ENCODE peak calls at places on chromosomes 5 and 9, in four cellular contexts. Z is left lung, A is adrenal gland, Y is tibial nerve. Q is an unnamed sample.

GRCh38 chr5:74476197-74477081 is 164.1 kb downstream of the ENC1 start:
- DNase-seq in Z (no peak), Y (no peak), A (no peak), Q (no peak)

GRCh38 chr5:125457617-125458016 is 711.2 kb upstream of the ZNF608 start:
- DNase-seq in A (no peak), Y (no peak), Z (no peak), Q (no peak)

GRCh38 chr5:43309122-43309521 is 4.1 kb downstream of the HMGCS1 start:
- DNase-seq in Y (no peak), A (no peak), Z (no peak), Q (no peak)

GRCh38 chr9:125409217-125409636 is 147.6 kb downstream of the GAPVD1 start:
- DNase-seq in Y (no peak), Z (no peak), A (no peak), Q (no peak)

GRCh38 chr5:7850241-7850532 is 746 bp downstream of the CFAP90 start:
- DNase-seq in Y (no peak), Z (peak; percentile 74), A (no peak), Q (peak; percentile 41)

GRCh38 chr5:24163091-24163490 is 481.7 kb downstream of the CDH10 start:
- DNase-seq in Y (no peak), A (no peak), Z (no peak), Q (no peak)

GRCh38 chr5:106601605-106602004 is 1069.1 kb downstream of the EFNA5 start:
- DNase-seq in Z (no peak), Y (no peak), A (no peak), Q (no peak)

GRCh38 chr5:42840279-42840678 is 28.6 kb upstream of the SELENOP start:
- DNase-seq in Y (peak; percentile 79), Z (peak; percentile 87), A (peak; percentile 42), Q (no peak)

GRCh38 chr9:92607088-92607487 is 62.8 kb downstream of the IPPK start:
- DNase-seq in A (no peak), Y (peak; percentile 75), Z (no peak), Q (no peak)

GRCh38 chr5:67475489-67475888 is 278.9 kb upstream of the CD180 start:
- DNase-seq in A (no peak), Z (no peak), Y (no peak), Q (no peak)

GRCh38 chr5:34957857-34958690 is 28.7 kb downstream of the DNAJC21 start:
- DNase-seq in A (peak; percentile 27), Z (no peak), Y (peak; percentile 20), Q (no peak)

GRCh38 chr9:98191615-98192502 is 578 bp downstream of the CORO2A start:
- DNase-seq in Z (peak; percentile 91), A (peak; percentile 22), Y (no peak), Q (no peak)

GRCh38 chr5:96114736-96115466 is 153.2 kb upstream of the ELL2 start:
- DNase-seq in A (no peak), Z (no peak), Y (no peak), Q (no peak)

GRCh38 chr5:71924325-71924724 is 182.9 kb upstream of the MAP1B start:
- DNase-seq in Z (no peak), Y (no peak), A (no peak), Q (no peak)

GRCh38 chr5:87339986-87340385 is 72.3 kb downstream of the RASA1 start:
- DNase-seq in A (no peak), Y (no peak), Z (no peak), Q (no peak)

GRCh38 chr9:35385042-35385441 is 104.9 kb upstream of the RUSC2 start:
- DNase-seq in Z (no peak), A (no peak), Y (no peak), Q (no peak)

GRCh38 chr9:21031091-21031817 is at the start of gene HACD4:
- DNase-seq in A (peak; percentile 75), Y (peak; percentile 26), Z (peak; percentile 94), Q (no peak)

GRCh38 chr5:129067745-129068144 is 26.8 kb upstream of the ISOC1 start:
- DNase-seq in Z (no peak), Y (no peak), A (no peak), Q (no peak)
- H3K27ac ChIP-seq in Z (no peak overlapping the region), Y (no peak overlapping the region), A (no peak overlapping the region), Q (no peak overlapping the region)

DNA sequence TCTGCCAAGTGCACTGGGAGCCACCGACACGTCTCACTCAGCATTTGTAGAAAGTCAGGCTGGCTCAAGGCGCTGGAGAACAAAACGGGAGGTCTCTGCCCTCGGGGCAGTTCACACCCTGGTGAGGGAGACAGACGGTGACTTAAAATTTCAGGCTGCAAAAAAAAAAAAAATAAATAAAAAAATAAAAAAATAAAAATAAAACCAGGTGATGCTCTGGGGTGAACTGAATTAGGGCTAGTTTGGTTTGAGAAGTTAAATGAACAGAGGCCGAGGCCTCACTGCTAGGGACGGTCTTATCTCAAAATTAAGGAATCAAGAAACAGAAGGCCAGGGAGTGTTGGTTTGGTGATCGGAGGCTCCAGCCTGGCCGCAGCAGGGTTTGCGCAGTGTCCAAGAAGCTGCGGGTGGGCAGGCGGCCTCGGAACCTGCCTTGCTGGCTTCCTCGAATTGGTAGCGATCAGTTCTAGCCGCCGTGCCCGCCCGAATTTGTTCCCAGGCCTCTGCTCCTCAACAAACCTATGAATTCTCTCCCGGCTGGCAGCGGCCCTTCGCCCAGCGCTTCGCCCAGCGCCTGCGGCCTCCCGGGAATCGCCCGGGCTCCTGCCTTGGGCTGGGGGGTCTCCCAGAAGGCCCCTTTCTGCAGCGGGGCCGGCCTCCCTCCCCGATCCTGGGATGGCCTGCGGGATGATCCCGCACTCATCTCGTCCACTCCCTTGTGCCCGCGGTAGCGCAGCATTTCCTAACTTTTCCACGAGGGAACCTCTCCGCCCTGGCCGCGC is 1.5 kb downstream of the NKX2-5 start:
- DNase-seq in A (no peak), Z (peak; percentile 43), Y (no peak), Q (no peak)
- H3K4me3 ChIP-seq in A (no peak overlapping the region), Z (no peak overlapping the region), Y (no peak overlapping the region), Q (no peak overlapping the region)

DNA sequence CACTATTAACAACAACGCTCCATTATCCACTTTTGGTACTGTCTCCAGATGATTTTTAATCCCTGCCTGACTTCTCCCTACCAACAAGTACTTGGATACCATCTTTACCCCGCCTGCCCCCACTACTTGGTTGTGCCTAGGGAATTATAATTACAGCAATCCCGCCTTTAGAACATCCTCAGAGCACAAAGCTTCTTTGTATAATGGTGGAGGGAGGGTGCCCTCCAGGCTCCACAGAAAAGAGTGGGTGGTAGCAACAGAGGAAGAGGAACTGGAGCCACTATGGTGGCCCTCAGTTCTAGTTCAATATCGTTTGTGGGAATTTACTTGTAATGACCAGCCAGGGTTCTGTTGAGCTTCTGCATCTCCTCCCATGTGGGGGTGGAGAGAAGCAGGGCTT is 79.0 kb upstream of the RNF38 start:
- DNase-seq in Y (no peak), A (no peak), Z (no peak), Q (no peak)
- H3K4me1 ChIP-seq in Y (peaks cover 54% of the 10 kb centered on the region), A (peaks cover 6% of the 10 kb centered on the region), Z (no peaks in the 10 kb centered on the region), Q (peaks cover 1% of the 10 kb centered on the region)

DNA sequence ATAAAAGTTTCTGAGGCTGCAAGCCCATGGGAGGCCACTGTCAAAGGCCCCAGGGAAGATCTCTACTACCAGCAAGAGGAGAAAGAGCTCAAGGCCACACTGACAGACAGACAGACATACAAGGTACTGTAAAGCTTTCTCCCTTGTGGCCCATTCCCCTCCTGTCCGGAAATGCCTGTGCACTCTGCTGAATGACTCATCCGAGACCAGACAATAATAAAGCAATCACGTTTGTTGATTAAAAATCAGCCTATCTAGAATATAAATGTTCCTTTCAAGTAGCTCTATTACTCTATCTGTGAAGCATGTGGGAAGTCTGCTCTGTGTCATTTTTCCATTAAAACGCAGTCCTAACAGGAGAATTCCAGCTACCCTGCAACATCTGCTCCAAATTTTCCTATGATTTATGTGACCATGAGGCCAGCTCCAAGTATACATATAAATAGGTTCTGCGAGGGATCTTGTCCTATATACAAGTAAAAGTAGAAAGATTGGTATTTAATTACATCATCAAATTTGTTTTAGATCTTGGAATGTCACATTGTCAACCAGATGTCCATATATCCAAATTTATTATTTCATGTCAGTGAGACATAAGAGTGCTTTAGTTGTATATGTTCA is 34.8 kb upstream of the TGFBI start:
- DNase-seq in Z (no peak), A (no peak), Y (no peak), Q (no peak)
- H3K27ac ChIP-seq in Z (peak overlapping the region; percentile 53), A (no peak overlapping the region), Y (no peak overlapping the region), Q (no peak overlapping the region)

DNA sequence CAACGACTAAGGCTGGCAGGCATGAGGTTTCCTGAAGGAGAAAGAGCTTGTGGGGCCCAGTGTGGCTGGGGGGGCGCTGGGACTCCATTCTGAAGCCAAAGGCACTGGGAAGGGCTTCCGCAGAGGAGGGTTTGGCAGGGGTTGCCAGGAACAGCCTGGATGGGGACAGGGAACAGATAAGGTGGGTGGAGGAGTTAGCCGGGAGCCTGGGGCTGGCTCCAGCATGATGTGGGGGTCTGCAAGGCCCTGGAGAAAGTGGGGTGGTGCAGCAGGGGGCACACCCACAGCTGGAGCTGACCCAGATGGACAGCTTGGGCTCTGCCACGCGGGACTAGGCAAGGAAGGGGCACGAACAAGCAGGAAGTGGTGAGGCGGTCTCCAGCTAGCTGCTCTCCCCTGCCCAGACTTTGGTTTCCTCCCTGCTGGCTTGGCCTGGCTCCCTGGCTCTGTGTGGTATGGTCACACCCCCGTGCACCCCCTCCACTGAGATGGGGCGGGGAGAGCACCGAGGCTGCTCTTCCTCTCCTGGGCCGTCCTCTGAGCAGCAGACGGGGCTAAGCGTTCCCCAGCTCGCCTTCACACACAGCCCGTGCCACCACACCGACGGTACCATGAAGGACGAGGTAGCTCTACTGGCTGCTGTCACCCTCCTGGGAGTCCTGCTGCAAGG is at the start of gene LTC4S:
- DNase-seq in A (peak; percentile 68), Y (peak; percentile 73), Z (peak; percentile 87), Q (no peak)
- H3K4me3 ChIP-seq in A (no peak within 1 kb of the TSS), Y (peak within 1 kb of the TSS; percentile 18), Z (peak within 1 kb of the TSS; percentile 66), Q (no peak within 1 kb of the TSS)

GRCh38 chr5:18798058-18798457 is 1163.8 kb downstream of the TAF11L14 start:
- DNase-seq in Z (no peak), A (no peak), Y (no peak), Q (peak; percentile 73)

GRCh38 chr5:18799482-18800128 is 1165.3 kb downstream of the TAF11L14 start:
- DNase-seq in Z (no peak), A (no peak), Y (no peak), Q (no peak)

GRCh38 chr5:18802336-18802735 is 1168.1 kb downstream of the TAF11L14 start:
- DNase-seq in Y (no peak), Z (no peak), A (no peak), Q (no peak)

GRCh38 chr5:18800293-18801025 is 1166.2 kb downstream of the TAF11L14 start:
- DNase-seq in Y (no peak), Z (peak; percentile 60), A (no peak), Q (no peak)

DNA sequence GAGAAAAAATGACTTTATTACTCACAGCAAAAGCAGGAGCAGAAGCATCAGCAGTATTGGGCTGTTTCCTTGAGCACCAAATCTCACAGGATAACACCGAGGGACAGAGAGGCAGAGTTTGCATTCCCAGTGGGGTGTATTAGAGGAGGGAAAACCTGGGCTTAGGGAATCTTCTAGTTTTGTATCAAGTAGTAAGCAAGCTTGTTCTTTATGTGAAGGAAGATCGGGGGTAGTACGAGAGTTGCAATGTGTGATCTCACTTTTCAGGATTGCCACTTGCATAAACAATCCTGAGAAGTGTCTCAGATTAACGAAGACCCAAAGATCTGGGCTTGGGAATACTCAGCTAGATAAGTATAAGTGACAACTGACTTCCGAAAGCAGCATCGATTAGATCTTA is 1163.0 kb downstream of the TAF11L14 start:
- DNase-seq in Z (no peak), A (no peak), Y (no peak), Q (no peak)
- H3K4me1 ChIP-seq in Z (no peaks in the 10 kb centered on the region), A (no peaks in the 10 kb centered on the region), Y (no peaks in the 10 kb centered on the region), Q (peaks cover 2% of the 10 kb centered on the region)